ENCODE peak calls at places on chromosomes 13 and 19, in four cellular contexts. One of them, this sample, is unnamed.

GRCh38 chr13:52414963-52415362 is 9.0 kb upstream of the THSD1 start:
- DNase-seq in SW480: no peak
- DNase-seq in SJSA1: no peak
- DNase-seq in astrocyte of the spinal cord: peak
- DNase-seq in this sample: no peak

GRCh38 chr13:34696296-34696695 is 245.8 kb upstream of the NBEA start:
- DNase-seq in SW480: no peak
- DNase-seq in SJSA1: no peak
- DNase-seq in astrocyte of the spinal cord: no peak
- DNase-seq in this sample: no peak

GRCh38 chr19:38663957-38664502 is 16.6 kb downstream of the ACTN4 start:
- DNase-seq in SW480: no peak
- DNase-seq in SJSA1: peak
- DNase-seq in astrocyte of the spinal cord: no peak
- DNase-seq in this sample: no peak

GRCh38 chr13:112764028-112764427 is 74.2 kb downstream of the ATP11A start:
- DNase-seq in SW480: no peak
- DNase-seq in SJSA1: no peak
- DNase-seq in astrocyte of the spinal cord: no peak
- DNase-seq in this sample: no peak

GRCh38 chr13:54241719-54242118 is 1213.1 kb downstream of the OLFM4 start:
- DNase-seq in SW480: no peak
- DNase-seq in SJSA1: no peak
- DNase-seq in astrocyte of the spinal cord: peak
- DNase-seq in this sample: peak

GRCh38 chr13:35699805-35700204 is 223.3 kb upstream of the MAB21L1 start:
- DNase-seq in SW480: no peak
- DNase-seq in SJSA1: peak
- DNase-seq in astrocyte of the spinal cord: peak
- DNase-seq in this sample: no peak

GRCh38 chr19:33559996-33560395 is 38.4 kb upstream of the PEPD start:
- DNase-seq in SW480: no peak
- DNase-seq in SJSA1: no peak
- DNase-seq in astrocyte of the spinal cord: no peak
- DNase-seq in this sample: no peak

GRCh38 chr13:114119196-114119595 is 13.2 kb downstream of the RASA3 start:
- DNase-seq in SW480: peak
- DNase-seq in SJSA1: peak
- DNase-seq in astrocyte of the spinal cord: peak
- DNase-seq in this sample: no peak

GRCh38 chr13:45219123-45219891 is 18.5 kb upstream of the KCTD4 start:
- DNase-seq in SW480: peak
- DNase-seq in SJSA1: no peak
- DNase-seq in astrocyte of the spinal cord: no peak
- DNase-seq in this sample: no peak

GRCh38 chr19:54153731-54154326 is 5.7 kb downstream of the LENG1 start:
- DNase-seq in SW480: no peak
- DNase-seq in SJSA1: no peak
- DNase-seq in astrocyte of the spinal cord: no peak
- DNase-seq in this sample: no peak

GRCh38 chr19:55452381-55453325 is 8.8 kb downstream of the ISOC2 start:
- DNase-seq in SW480: peak
- DNase-seq in SJSA1: no peak
- DNase-seq in astrocyte of the spinal cord: peak
- DNase-seq in this sample: peak

This sample was measured in mesothelial cell of epicardium.